ENCODE peak calls at places on chromosome 9, in ten cellular contexts. F is mucosa of gallbladder; S is adipocyte; V is activated naive CD8-positive, alpha-beta T cell treated with anti-CD3 and anti-CD28 coated beads for 36 hours; W is GM10248; E is pons; O is keratinocyte; R is ovary; G is left kidney; D is neural crest cell. H is an unnamed sample.

GRCh38 chr9:133759946-133760345 is 21.8 kb upstream of the SARDH start:
- DNase-seq in F (no peak), S (no peak), V (no peak), W (no peak), E (no peak), O (no peak), R (peak), G (no peak), D (no peak), H (no peak)

GRCh38 chr9:86946712-86947145 is 577 bp downstream of the GAS1 start:
- DNase-seq in F (peak), S (peak), V (peak), W (peak), E (peak), O (no peak), R (no peak), G (peak), D (peak), H (peak)

GRCh38 chr9:137731947-137732813 is 113.4 kb downstream of the EHMT1 start:
- DNase-seq in F (no peak), S (no peak), V (no peak), W (no peak), E (no peak), O (no peak), R (no peak), G (no peak), D (no peak), H (no peak)

GRCh38 chr9:71127301-71127700 is 5.9 kb upstream of the TRPM3 start:
- DNase-seq in F (no peak), S (no peak), V (no peak), W (no peak), E (no peak), O (no peak), R (no peak), G (no peak), D (no peak), H (no peak)

GRCh38 chr9:13943176-13943575 is 370.8 kb downstream of the NFIB start:
- DNase-seq in F (no peak), S (no peak), V (no peak), W (no peak), E (no peak), O (no peak), R (no peak), G (no peak), D (no peak), H (no peak)

GRCh38 chr9:111198936-111199335 is 131.1 kb downstream of the OR2K2 start:
- DNase-seq in F (no peak), S (no peak), V (no peak), W (no peak), E (no peak), O (no peak), R (no peak), G (no peak), D (no peak), H (no peak)

GRCh38 chr9:130154816-130155215 is 17.4 kb upstream of the NCS1 start:
- DNase-seq in F (no peak), S (no peak), V (no peak), W (no peak), E (no peak), O (no peak), R (no peak), G (no peak), D (no peak), H (no peak)

GRCh38 chr9:107739601-107740082 is 250.1 kb upstream of the KLF4 start:
- DNase-seq in F (no peak), S (peak), V (no peak), W (no peak), E (no peak), O (peak), R (peak), G (peak), D (no peak), H (no peak)

GRCh38 chr9:110189001-110189400 is 19.0 kb downstream of the C9orf152 start:
- DNase-seq in F (peak), S (no peak), V (no peak), W (no peak), E (peak), O (no peak), R (peak), G (peak), D (no peak), H (no peak)

GRCh38 chr9:100066539-100066938 is 32.3 kb downstream of the ERP44 start:
- DNase-seq in F (no peak), S (peak), V (no peak), W (peak), E (no peak), O (no peak), R (no peak), G (peak), D (no peak), H (no peak)

GRCh38 chr9:14203366-14204056 is 110.4 kb downstream of the NFIB start:
- DNase-seq in F (peak), S (no peak), V (no peak), W (no peak), E (peak), O (no peak), R (peak), G (no peak), D (no peak), H (no peak)

GRCh38 chr9:134024393-134024792 is 888 bp upstream of the BRD3OS start:
- DNase-seq in F (no peak), S (no peak), V (no peak), W (no peak), E (no peak), O (no peak), R (no peak), G (no peak), D (no peak), H (no peak)

GRCh38 chr9:25677301-25678146 is 720 bp downstream of the TUSC1 start:
- DNase-seq in F (peak), S (peak), V (no peak), W (peak), E (peak), O (no peak), R (peak), G (peak), D (no peak), H (peak)

GRCh38 chr9:127776195-127776918 is 2.1 kb downstream of the SH2D3C start:
- DNase-seq in F (no peak), S (no peak), V (peak), W (peak), E (peak), O (no peak), R (no peak), G (peak), D (no peak), H (no peak)

GRCh38 chr9:137030528-137030927 is 1.4 kb downstream of the FUT7 start:
- DNase-seq in F (no peak), S (no peak), V (peak), W (no peak), E (no peak), O (no peak), R (no peak), G (peak), D (no peak), H (no peak)

GRCh38 chr9:87888501-87888900 is 5.8 kb downstream of the SPATA31E1 start:
- DNase-seq in F (no peak), S (no peak), V (no peak), W (no peak), E (no peak), O (no peak), R (no peak), G (no peak), D (no peak), H (no peak)

GRCh38 chr9:72443855-72444254 is 77.6 kb upstream of the TMC1 start:
- DNase-seq in F (no peak), S (no peak), V (peak), W (peak), E (peak), O (no peak), R (no peak), G (no peak), D (no peak), H (no peak)

GRCh38 chr9:26426732-26427131 is 465.9 kb downstream of the CAAP1 start:
- DNase-seq in F (no peak), S (no peak), V (no peak), W (no peak), E (no peak), O (no peak), R (no peak), G (no peak), D (no peak), H (peak)

GRCh38 chr9:6945871-6946270 is 188.1 kb downstream of the KDM4C start:
- DNase-seq in F (no peak), S (no peak), V (no peak), W (no peak), E (no peak), O (no peak), R (no peak), G (no peak), D (no peak), H (no peak)

GRCh38 chr9:77589046-77589795 is 58.9 kb downstream of the GNA14 start:
- DNase-seq in F (no peak), S (no peak), V (no peak), W (no peak), E (no peak), O (no peak), R (no peak), G (no peak), D (no peak), H (no peak)